ENCODE peak calls at places on chromosome 11, in seven cellular contexts. One of them, this sample, is unnamed.

GRCh38 chr11:104856607-104857006 is 41.7 kb downstream of the CASP12 start:
- DNase-seq in iris pigment epithelial cell: no peak
- DNase-seq in T-helper 1 cell: no peak
- DNase-seq in nucleus accumbens: no peak
- DNase-seq in DND-41: no peak
- DNase-seq in stimulated activated CD4-positive, alpha-beta T cell treated with anti-CD3 and anti-CD28 coated beads, Interleukin-1b, Interleukin-23, amount 100 ng/mL, for 48 hours: no peak
- DNase-seq in germinal center: no peak
- DNase-seq in this sample: no peak

GRCh38 chr11:115408036-115408911 is 95.9 kb downstream of the CADM1 start:
- DNase-seq in iris pigment epithelial cell: no peak
- DNase-seq in T-helper 1 cell: no peak
- DNase-seq in nucleus accumbens: no peak
- DNase-seq in DND-41: no peak
- DNase-seq in stimulated activated CD4-positive, alpha-beta T cell treated with anti-CD3 and anti-CD28 coated beads, Interleukin-1b, Interleukin-23, amount 100 ng/mL, for 48 hours: no peak
- DNase-seq in germinal center: no peak
- DNase-seq in this sample: no peak

GRCh38 chr11:126816655-126817054 is 183.9 kb downstream of the KIRREL3 start:
- DNase-seq in iris pigment epithelial cell: no peak
- DNase-seq in T-helper 1 cell: peak
- DNase-seq in nucleus accumbens: no peak
- DNase-seq in DND-41: no peak
- DNase-seq in stimulated activated CD4-positive, alpha-beta T cell treated with anti-CD3 and anti-CD28 coated beads, Interleukin-1b, Interleukin-23, amount 100 ng/mL, for 48 hours: no peak
- DNase-seq in germinal center: no peak
- DNase-seq in this sample: peak

GRCh38 chr11:11563193-11563592 is 58.6 kb downstream of the GALNT18 start:
- DNase-seq in iris pigment epithelial cell: no peak
- DNase-seq in T-helper 1 cell: no peak
- DNase-seq in nucleus accumbens: no peak
- DNase-seq in DND-41: no peak
- DNase-seq in stimulated activated CD4-positive, alpha-beta T cell treated with anti-CD3 and anti-CD28 coated beads, Interleukin-1b, Interleukin-23, amount 100 ng/mL, for 48 hours: no peak
- DNase-seq in germinal center: no peak
- DNase-seq in this sample: no peak

GRCh38 chr11:84358034-84358433 is 1071.9 kb upstream of the CCDC90B start:
- DNase-seq in iris pigment epithelial cell: no peak
- DNase-seq in T-helper 1 cell: no peak
- DNase-seq in nucleus accumbens: no peak
- DNase-seq in DND-41: no peak
- DNase-seq in stimulated activated CD4-positive, alpha-beta T cell treated with anti-CD3 and anti-CD28 coated beads, Interleukin-1b, Interleukin-23, amount 100 ng/mL, for 48 hours: no peak
- DNase-seq in germinal center: no peak
- DNase-seq in this sample: no peak

GRCh38 chr11:70448983-70449567 is 50.7 kb downstream of the CTTN start:
- DNase-seq in iris pigment epithelial cell: no peak
- DNase-seq in T-helper 1 cell: no peak
- DNase-seq in nucleus accumbens: no peak
- DNase-seq in DND-41: no peak
- DNase-seq in stimulated activated CD4-positive, alpha-beta T cell treated with anti-CD3 and anti-CD28 coated beads, Interleukin-1b, Interleukin-23, amount 100 ng/mL, for 48 hours: no peak
- DNase-seq in germinal center: no peak
- DNase-seq in this sample: no peak

GRCh38 chr11:95821640-95822039 is 31.3 kb downstream of the CEP57 start:
- DNase-seq in iris pigment epithelial cell: peak
- DNase-seq in T-helper 1 cell: no peak
- DNase-seq in nucleus accumbens: no peak
- DNase-seq in DND-41: no peak
- DNase-seq in stimulated activated CD4-positive, alpha-beta T cell treated with anti-CD3 and anti-CD28 coated beads, Interleukin-1b, Interleukin-23, amount 100 ng/mL, for 48 hours: no peak
- DNase-seq in germinal center: no peak
- DNase-seq in this sample: no peak

GRCh38 chr11:3808846-3809623 is 675 bp downstream of the PGAP2 start:
- DNase-seq in iris pigment epithelial cell: peak
- DNase-seq in T-helper 1 cell: peak
- DNase-seq in nucleus accumbens: no peak
- DNase-seq in DND-41: peak
- DNase-seq in stimulated activated CD4-positive, alpha-beta T cell treated with anti-CD3 and anti-CD28 coated beads, Interleukin-1b, Interleukin-23, amount 100 ng/mL, for 48 hours: peak
- DNase-seq in germinal center: peak
- DNase-seq in this sample: peak

GRCh38 chr11:93832780-93833179 is 17.6 kb downstream of the VSTM5 start:
- DNase-seq in iris pigment epithelial cell: no peak
- DNase-seq in T-helper 1 cell: no peak
- DNase-seq in nucleus accumbens: no peak
- DNase-seq in DND-41: no peak
- DNase-seq in stimulated activated CD4-positive, alpha-beta T cell treated with anti-CD3 and anti-CD28 coated beads, Interleukin-1b, Interleukin-23, amount 100 ng/mL, for 48 hours: no peak
- DNase-seq in germinal center: no peak
- DNase-seq in this sample: no peak

GRCh38 chr11:78020248-78020647 is 2.8 kb downstream of the KCTD14 start:
- DNase-seq in iris pigment epithelial cell: no peak
- DNase-seq in T-helper 1 cell: no peak
- DNase-seq in nucleus accumbens: no peak
- DNase-seq in DND-41: no peak
- DNase-seq in stimulated activated CD4-positive, alpha-beta T cell treated with anti-CD3 and anti-CD28 coated beads, Interleukin-1b, Interleukin-23, amount 100 ng/mL, for 48 hours: no peak
- DNase-seq in germinal center: no peak
- DNase-seq in this sample: no peak

GRCh38 chr11:41446566-41446965 is 12.9 kb downstream of the LRRC4C start:
- DNase-seq in iris pigment epithelial cell: no peak
- DNase-seq in T-helper 1 cell: no peak
- DNase-seq in nucleus accumbens: no peak
- DNase-seq in DND-41: no peak
- DNase-seq in stimulated activated CD4-positive, alpha-beta T cell treated with anti-CD3 and anti-CD28 coated beads, Interleukin-1b, Interleukin-23, amount 100 ng/mL, for 48 hours: no peak
- DNase-seq in germinal center: no peak
- DNase-seq in this sample: peak

GRCh38 chr11:124896071-124896750 is 1.5 kb downstream of the ROBO4 start:
- DNase-seq in iris pigment epithelial cell: no peak
- DNase-seq in T-helper 1 cell: no peak
- DNase-seq in nucleus accumbens: no peak
- DNase-seq in DND-41: no peak
- DNase-seq in stimulated activated CD4-positive, alpha-beta T cell treated with anti-CD3 and anti-CD28 coated beads, Interleukin-1b, Interleukin-23, amount 100 ng/mL, for 48 hours: no peak
- DNase-seq in germinal center: no peak
- DNase-seq in this sample: no peak

GRCh38 chr11:44199816-44200215 is 104.3 kb downstream of the EXT2 start:
- DNase-seq in iris pigment epithelial cell: no peak
- DNase-seq in T-helper 1 cell: no peak
- DNase-seq in nucleus accumbens: no peak
- DNase-seq in DND-41: no peak
- DNase-seq in stimulated activated CD4-positive, alpha-beta T cell treated with anti-CD3 and anti-CD28 coated beads, Interleukin-1b, Interleukin-23, amount 100 ng/mL, for 48 hours: no peak
- DNase-seq in germinal center: no peak
- DNase-seq in this sample: peak

GRCh38 chr11:128911701-128912100 is 20.5 kb downstream of the KCNJ5 start:
- DNase-seq in iris pigment epithelial cell: no peak
- DNase-seq in T-helper 1 cell: no peak
- DNase-seq in nucleus accumbens: no peak
- DNase-seq in DND-41: no peak
- DNase-seq in stimulated activated CD4-positive, alpha-beta T cell treated with anti-CD3 and anti-CD28 coated beads, Interleukin-1b, Interleukin-23, amount 100 ng/mL, for 48 hours: no peak
- DNase-seq in germinal center: no peak
- DNase-seq in this sample: no peak

This sample was measured in H4.